ENCODE peak calls at places on chromosomes 5 and 9, in four cellular contexts. Y is Caco-2, S is stomach, H is OCI-LY7. T is an unnamed sample.

GRCh38 chr9:32566770-32567169 is 6.2 kb downstream of the NDUFB6 start:
- DNase-seq in Y (no peak), S (no peak), H (no peak), T (no peak)

GRCh38 chr5:113022661-113023060 is 46.1 kb downstream of the DCP2 start:
- DNase-seq in S (no peak), H (peak; percentile 73), Y (no peak), T (no peak)

GRCh38 chr9:8266861-8267260 is 467.3 kb upstream of the DMAC1 start:
- DNase-seq in H (no peak), Y (no peak), S (no peak), T (no peak)

GRCh38 chr5:1494780-1495524 is 28.8 kb downstream of the LPCAT1 start:
- DNase-seq in Y (no peak), S (peak; percentile 46), H (peak; percentile 44), T (no peak)

GRCh38 chr5:56055287-56055686 is 60.5 kb upstream of the IL6ST start:
- DNase-seq in S (no peak), Y (no peak), H (no peak), T (peak; percentile 42)

GRCh38 chr9:126023962-126024361 is 276.8 kb downstream of the PBX3 start:
- DNase-seq in Y (no peak), S (no peak), H (no peak), T (no peak)

GRCh38 chr9:81822967-81823366 is 105.3 kb upstream of the SPATA31D4 start:
- DNase-seq in H (no peak), Y (no peak), S (no peak), T (no peak)

GRCh38 chr9:133707065-133707760 is 30.9 kb downstream of the SARDH start:
- DNase-seq in S (no peak), Y (no peak), H (no peak), T (no peak)

GRCh38 chr5:112257961-112258360 is 161.1 kb downstream of the EPB41L4A start:
- DNase-seq in H (no peak), S (no peak), Y (no peak), T (no peak)

GRCh38 chr9:84697494-84698114 is 28.1 kb downstream of the NTRK2 start:
- DNase-seq in Y (peak; percentile 50), S (peak; percentile 67), H (peak; percentile 22), T (peak; percentile 52)

GRCh38 chr9:32136700-32137339 is 247.6 kb upstream of the ACO1 start:
- DNase-seq in H (no peak), S (no peak), Y (peak; percentile 40), T (no peak)

GRCh38 chr9:91789941-91790340 is 160.1 kb downstream of the ROR2 start:
- DNase-seq in H (no peak), S (no peak), Y (no peak), T (no peak)

GRCh38 chr9:127772603-127773002 is 5.9 kb downstream of the SH2D3C start:
- DNase-seq in S (no peak), H (no peak), Y (no peak), T (no peak)

GRCh38 chr9:127773245-127773644 is 5.2 kb downstream of the SH2D3C start:
- DNase-seq in S (no peak), Y (no peak), H (no peak), T (no peak)

GRCh38 chr9:127770905-127771569 is 7.4 kb downstream of the SH2D3C start:
- DNase-seq in Y (peak; percentile 99), H (peak; percentile 97), S (peak; percentile 99), T (peak; percentile 98)

GRCh38 chr9:127769985-127770904 is 8.2 kb downstream of the SH2D3C start:
- DNase-seq in H (no peak), S (no peak), Y (no peak), T (no peak)

DNA sequence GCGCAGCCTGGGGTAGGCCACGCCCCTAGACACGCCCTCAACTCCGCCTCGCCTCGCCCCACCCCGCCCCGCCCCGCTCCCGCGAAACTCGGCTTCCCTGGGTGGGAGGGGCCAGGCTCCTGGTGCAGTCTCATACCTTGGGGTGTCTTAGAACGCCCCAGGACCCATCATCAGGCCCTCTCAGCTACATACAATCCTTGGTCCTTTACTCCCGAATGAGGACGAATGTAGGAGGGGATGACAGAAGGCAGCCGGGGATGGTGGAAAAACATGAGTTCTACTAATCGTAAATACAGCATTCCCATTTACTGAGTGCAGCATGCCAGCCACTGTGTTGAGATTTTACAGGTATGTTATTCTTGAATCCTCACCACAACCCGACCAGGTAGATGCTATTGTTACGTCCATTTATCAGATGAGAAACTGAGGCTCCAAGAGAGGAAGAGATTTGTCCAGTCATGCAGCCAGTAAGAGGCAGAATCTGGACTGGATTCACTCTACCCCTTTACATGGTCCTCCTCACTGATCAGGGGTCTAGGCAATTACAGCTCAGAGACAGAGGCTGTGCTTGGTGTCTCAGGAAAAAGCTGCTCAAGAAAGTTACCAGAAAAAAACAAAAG is 6.8 kb downstream of the SH2D3C start:
- DNase-seq in S (no peak), Y (no peak), H (no peak), T (no peak)
- H3K4me3 ChIP-seq in S (peak overlapping the region; percentile 50), Y (peak overlapping the region; percentile 48), H (peak overlapping the region; percentile 69), T (peak overlapping the region; percentile 54)

GRCh38 chr5:142780871-142781270 is 10.7 kb downstream of the ARHGAP26 start:
- DNase-seq in Y (no peak), S (no peak), H (no peak), T (no peak)
- TF ChIP-seq CTCF in Y (no peak), S (no peak), H (no peak), T (no peak)

GRCh38 chr9:21096901-21097255 is 19.1 kb upstream of the IFNB1 start:
- DNase-seq in H (no peak), S (no peak), Y (no peak), T (no peak)
- H3K4me3 ChIP-seq in H (peak overlapping the region; percentile 29), S (no peak overlapping the region), Y (no peak overlapping the region), T (no peak overlapping the region)

GRCh38 chr9:77013186-77013931 is 6.1 kb upstream of the FOXB2 start:
- DNase-seq in S (no peak), Y (no peak), H (no peak), T (no peak)

GRCh38 chr9:77016111-77016525 is 3.3 kb upstream of the FOXB2 start:
- DNase-seq in Y (no peak), S (no peak), H (no peak), T (no peak)

GRCh38 chr9:77015291-77016048 is 4.0 kb upstream of the FOXB2 start:
- DNase-seq in H (no peak), Y (no peak), S (no peak), T (no peak)

GRCh38 chr9:77013932-77014596 is 5.4 kb upstream of the FOXB2 start:
- DNase-seq in H (no peak), S (no peak), Y (no peak), T (no peak)

GRCh38 chr9:77014597-77015263 is 4.7 kb upstream of the FOXB2 start:
- DNase-seq in H (no peak), S (no peak), Y (no peak), T (no peak)
- TF ChIP-seq CTCF in H (peak; percentile 10), S (no peak), Y (no peak), T (no peak)

GRCh38 chr5:142906863-142907671 is 136.9 kb downstream of the ARHGAP26 start:
- DNase-seq in H (no peak), Y (no peak), S (no peak), T (peak; percentile 72)
- H3K4me3 ChIP-seq in H (no peak overlapping the region), Y (no peak overlapping the region), S (no peak overlapping the region), T (no peak overlapping the region)

GRCh38 chr5:140780512-140780911 is 5.4 kb upstream of the PCDHA1 start:
- DNase-seq in H (no peak), S (no peak), Y (no peak), T (no peak)

GRCh38 chr5:140791111-140791510 is 3.5 kb upstream of the PCDHA2 start:
- DNase-seq in S (no peak), Y (no peak), H (no peak), T (no peak)

GRCh38 chr5:140785905-140786686 is at the start of gene PCDHA1:
- DNase-seq in H (peak; percentile 13), S (no peak), Y (no peak), T (no peak)
- TF ChIP-seq CTCF in H (peak; percentile 79), S (no peak), Y (no peak), T (no peak)

DNA sequence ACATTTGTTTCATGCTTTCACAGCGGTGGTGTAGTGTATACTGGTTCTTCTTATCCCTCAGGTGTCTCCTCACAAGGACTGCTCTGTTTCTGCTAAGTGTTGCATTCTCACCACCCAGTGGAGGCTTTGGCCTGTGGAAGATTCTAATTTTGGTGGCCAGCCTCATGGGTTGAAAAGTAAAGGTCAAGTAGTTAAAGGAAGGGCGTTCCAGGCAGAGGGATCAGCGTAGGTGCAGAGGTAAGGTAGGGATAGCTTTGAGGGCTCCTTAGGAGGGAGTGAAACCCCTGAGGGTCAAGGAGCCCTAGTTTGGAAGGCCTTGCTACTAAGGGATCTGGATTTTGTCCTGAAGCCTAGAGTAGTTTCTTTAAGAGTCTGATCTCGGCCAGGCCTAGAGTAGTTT is 4.6 kb upstream of the RACK1 start:
- DNase-seq in S (no peak), Y (no peak), H (no peak), T (no peak)
- H3K4me3 ChIP-seq in S (peak overlapping the region; percentile 69), Y (peak overlapping the region; percentile 83), H (peak overlapping the region; percentile 89), T (peak overlapping the region; percentile 88)

DNA sequence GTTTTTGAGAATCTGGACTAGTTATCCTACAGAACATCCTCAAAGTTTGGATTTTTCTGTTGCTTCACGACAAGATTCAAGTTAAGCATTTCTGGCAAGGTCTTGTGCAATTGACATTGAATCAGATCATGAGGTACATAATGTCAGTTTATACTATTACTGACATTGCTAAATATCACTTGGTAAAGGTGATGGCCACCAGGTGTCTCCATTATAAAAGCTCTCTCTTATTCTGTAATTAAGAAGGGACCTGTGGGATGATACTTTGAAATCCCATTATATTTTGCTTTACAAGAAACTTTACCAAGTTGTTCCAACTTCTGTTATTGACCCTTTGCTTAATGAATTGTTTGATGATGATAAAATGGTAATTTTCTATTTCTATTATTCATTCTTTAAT is 131.0 kb upstream of the ASTN2 start:
- DNase-seq in Y (no peak), S (no peak), H (no peak), T (no peak)
- TF ChIP-seq CTCF in Y (no peak), S (no peak), H (peak; percentile 43), T (no peak)

GRCh38 chr5:159752622-159753275 is 163.5 kb upstream of the ADRA1B start:
- DNase-seq in S (no peak), Y (no peak), H (no peak), T (peak; percentile 56)
- H3K4me3 ChIP-seq in S (no peak overlapping the region), Y (no peak overlapping the region), H (no peak overlapping the region), T (no peak overlapping the region)

GRCh38 chr5:73945505-73945904 is 319.5 kb downstream of the ARHGEF28 start:
- DNase-seq in H (no peak), Y (no peak), S (no peak), T (no peak)
- TF ChIP-seq CTCF in H (peak; percentile 73), Y (peak; percentile 11), S (no peak), T (peak; percentile 20)

T was measured in foreskin fibroblast.